ENCODE peak calls at places on chromosomes 11 and 22, in four cellular contexts. P, M, Z and W are unnamed samples.

GRCh38 chr11:128879817-128880216 is 11.3 kb upstream of the KCNJ5 start:
- DNase-seq in P (no peak), M (no peak), Z (no peak), W (no peak)

GRCh38 chr11:60195923-60196368 is 13.1 kb upstream of the MS4A6A start:
- DNase-seq in P (no peak), M (no peak), Z (no peak), W (no peak)

GRCh38 chr11:123030517-123030916 is 31.4 kb downstream of the HSPA8 start:
- DNase-seq in M (no peak), Z (no peak), P (no peak), W (no peak)

GRCh38 chr22:42357221-42357620 is 75.0 kb downstream of the NFAM1 start:
- DNase-seq in Z (no peak), M (no peak), P (no peak), W (no peak)

GRCh38 chr22:31122532-31123291 is at the start of gene INPP5J:
- DNase-seq in M (no peak), Z (peak; percentile 76), P (peak; percentile 37), W (peak; percentile 57)

GRCh38 chr11:126808851-126809250 is 191.7 kb downstream of the KIRREL3 start:
- DNase-seq in P (no peak), M (no peak), Z (peak; percentile 16), W (no peak)

GRCh38 chr11:108500721-108501120 is 2.5 kb upstream of the POGLUT3 start:
- DNase-seq in P (no peak), M (no peak), Z (no peak), W (no peak)

GRCh38 chr11:125772834-125773505 is 5.7 kb downstream of the PATE2 start:
- DNase-seq in M (no peak), Z (peak; percentile 83), P (peak; percentile 13), W (peak; percentile 5)

GRCh38 chr11:30579776-30580175 is 6.4 kb downstream of the MPPED2 start:
- DNase-seq in M (no peak), Z (no peak), P (no peak), W (no peak)

GRCh38 chr11:76588455-76589325 is 81.9 kb downstream of the LRRC32 start:
- DNase-seq in P (no peak), Z (no peak), M (peak; percentile 10), W (no peak)

GRCh38 chr11:131430466-131431176 is 60.2 kb downstream of the NTM start:
- DNase-seq in Z (no peak), M (no peak), P (peak; percentile 18), W (no peak)

GRCh38 chr11:114036156-114036811 is 23.2 kb upstream of the ZBTB16 start:
- DNase-seq in Z (peak; percentile 55), P (peak; percentile 86), M (peak; percentile 25), W (peak; percentile 70)

GRCh38 chr22:29842740-29843139 is 4.7 kb upstream of the ASCC2 start:
- DNase-seq in M (no peak), P (peak; percentile 92), Z (peak; percentile 82), W (peak; percentile 70)

GRCh38 chr22:20422271-20422958 is 15.2 kb downstream of the SCARF2 start:
- DNase-seq in P (no peak), Z (no peak), M (no peak), W (no peak)

GRCh38 chr11:90476442-90477007 is 253.7 kb upstream of the CHORDC1 start:
- DNase-seq in Z (peak; percentile 1), M (peak; percentile 8), P (peak; percentile 42), W (peak; percentile 20)